ENCODE peak calls at places on chromosomes 4 and X, in nine cellular contexts. X is esophagus squamous epithelium; Y is endodermal cell; C is cardiac muscle cell; H is GM06990; G is CD4-positive, CD25-positive, alpha-beta regulatory T cell; J is left ventricle myocardium inferior; F is GM23248; T is GM12865. V is an unnamed sample.

GRCh38 chr4:61202638-61203495 is 2.7 kb downstream of the ADGRL3 start:
- DNase-seq in X (no peak), Y (peak; percentile 79), C (peak; percentile 16), H (no peak), G (no peak), J (peak; percentile 13), F (no peak), T (no peak), V (no peak)

GRCh38 chr4:33297091-33297490 is 2576.9 kb downstream of the PCDH7 start:
- DNase-seq in X (no peak), Y (no peak), C (no peak), H (no peak), G (no peak), J (no peak), F (no peak), T (no peak), V (no peak)

GRCh38 chr4:185099940-185100339 is 43.1 kb upstream of the SLC25A4 start:
- DNase-seq in X (no peak), Y (no peak), C (no peak), H (no peak), G (no peak), J (no peak), F (no peak), T (no peak), V (no peak)

GRCh38 chr4:43471950-43472349 is 579.4 kb downstream of the GRXCR1 start:
- DNase-seq in X (no peak), Y (no peak), C (no peak), H (no peak), G (no peak), J (no peak), F (peak; percentile 16), T (peak; percentile 39), V (no peak)

GRCh38 chr4:89353514-89353913 is 45.9 kb upstream of the GPRIN3 start:
- DNase-seq in X (no peak), Y (no peak), C (no peak), H (no peak), G (no peak), J (no peak), F (no peak), T (no peak), V (no peak)

GRCh38 chrX:45818913-45819312 is 618.2 kb upstream of the DIPK2B start:
- DNase-seq in X (no peak), Y (no peak), C (no peak), H (no peak), G (no peak), J (no peak), F (no peak), T (no peak), V (no peak)

GRCh38 chrX:39645059-39645895 is 452.5 kb downstream of the BCOR start:
- DNase-seq in X (no peak), Y (no peak), C (peak; percentile 89), H (no peak), G (no peak), J (peak; percentile 64), F (peak; percentile 92), T (no peak), V (no peak)

GRCh38 chrX:57930051-57930450 is 19.8 kb upstream of the ZXDA start:
- DNase-seq in X (no peak), Y (no peak), C (no peak), H (no peak), G (no peak), J (no peak), F (peak; percentile 46), T (no peak), V (no peak)

GRCh38 chrX:102712967-102713677 is 874 bp downstream of the GPRASP2 start:
- DNase-seq in X (no peak), Y (peak; percentile 74), C (peak; percentile 71), H (no peak), G (peak; percentile 3), J (peak; percentile 35), F (peak; percentile 71), T (no peak), V (peak; percentile 34)

GRCh38 chrX:83819304-83819703 is 41.6 kb upstream of the CYLC1 start:
- DNase-seq in X (no peak), Y (peak; percentile 67), C (no peak), H (no peak), G (no peak), J (no peak), F (no peak), T (no peak), V (no peak)
- H3K4me3 ChIP-seq in X (no peak overlapping the region), Y (no peak overlapping the region), C (no peak overlapping the region), H (no peak overlapping the region), G (no peak overlapping the region), J (no peak overlapping the region), F (no peak overlapping the region), T (no peak overlapping the region), V (no peak overlapping the region)

DNA sequence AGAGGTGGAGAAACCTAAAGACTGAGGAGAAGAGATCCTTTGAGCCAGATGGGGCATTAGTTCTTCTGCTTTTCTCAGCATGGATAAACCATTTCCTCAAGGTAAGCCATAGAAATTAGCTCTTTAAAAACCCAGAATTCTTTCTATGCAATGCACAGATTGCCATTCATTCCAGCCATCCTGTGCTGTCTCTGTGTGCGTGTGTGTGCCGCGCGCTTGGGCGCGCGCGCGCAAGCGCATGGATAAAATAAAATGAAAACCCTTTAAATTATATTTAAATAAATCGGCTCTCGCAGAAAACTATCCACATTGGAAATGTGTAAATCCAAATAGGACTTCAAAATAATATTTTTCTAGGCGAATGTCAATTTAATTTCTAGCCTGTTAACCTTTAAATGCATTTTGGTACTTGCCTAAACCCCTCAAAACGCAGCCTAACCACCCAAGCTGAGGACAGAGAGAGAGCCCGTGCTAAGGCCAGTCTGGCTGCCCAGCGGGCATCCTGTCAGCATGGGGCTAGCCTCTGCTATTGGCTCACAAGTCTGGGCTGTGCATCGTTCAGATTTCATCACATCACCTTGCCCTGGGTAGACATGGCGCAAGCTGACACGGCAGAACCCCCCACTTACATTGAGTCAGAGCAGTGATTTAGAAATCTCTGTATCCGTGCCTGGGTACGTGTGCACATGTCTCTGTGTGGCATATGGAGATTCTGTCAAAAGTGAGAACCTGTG is 112.9 kb upstream of the VAMP7 start:
- DNase-seq in X (no peak), Y (no peak), C (peak; percentile 54), H (no peak), G (no peak), J (no peak), F (peak; percentile 59), T (no peak), V (no peak)
- H3K4me3 ChIP-seq in X (peak overlapping the region; percentile 63), Y (no peak overlapping the region), C (peak overlapping the region; percentile 5), H (no peak overlapping the region), G (peak overlapping the region; percentile 42), J (peak overlapping the region; percentile 63), F (peak overlapping the region; percentile 85), T (no peak overlapping the region), V (peak overlapping the region; percentile 3)

GRCh38 chrX:43880439-43880838 is 1.8 kb downstream of the MAOB start:
- DNase-seq in X (no peak), Y (no peak), C (no peak), H (no peak), G (no peak), J (no peak), F (peak; percentile 1), T (no peak), V (peak; percentile 31)
- H3K4me3 ChIP-seq in X (no peak overlapping the region), Y (no peak overlapping the region), C (no peak overlapping the region), H (no peak overlapping the region), G (no peak overlapping the region), J (peak overlapping the region; percentile 69), F (no peak overlapping the region), T (no peak overlapping the region), V (peak overlapping the region; percentile 26)

GRCh38 chr4:119210760-119211159 is 1.8 kb upstream of the USP53 start:
- DNase-seq in X (no peak), Y (no peak), C (peak; percentile 51), H (no peak), G (no peak), J (no peak), F (peak; percentile 74), T (no peak), V (no peak)
- H3K4me3 ChIP-seq in X (no peak overlapping the region), Y (peak overlapping the region; percentile 90), C (no peak overlapping the region), H (no peak overlapping the region), G (peak overlapping the region; percentile 99), J (no peak overlapping the region), F (no peak overlapping the region), T (no peak overlapping the region), V (no peak overlapping the region)

GRCh38 chr4:41359836-41360213 is 103.1 kb downstream of the UCHL1 start:
- DNase-seq in X (no peak), Y (no peak), C (no peak), H (no peak), G (no peak), J (no peak), F (no peak), T (no peak), V (no peak)

GRCh38 chr4:41360911-41361830 is 104.4 kb downstream of the UCHL1 start:
- DNase-seq in X (no peak), Y (peak; percentile 77), C (peak; percentile 30), H (peak; percentile 9), G (no peak), J (peak; percentile 40), F (peak; percentile 66), T (no peak), V (no peak)

GRCh38 chr4:41359069-41359769 is 102.5 kb downstream of the UCHL1 start:
- DNase-seq in X (no peak), Y (peak; percentile 88), C (no peak), H (peak; percentile 6), G (no peak), J (no peak), F (no peak), T (no peak), V (no peak)

GRCh38 chr4:41360214-41360910 is 103.6 kb downstream of the UCHL1 start:
- DNase-seq in X (no peak), Y (peak; percentile 84), C (peak; percentile 61), H (peak; percentile 12), G (no peak), J (peak; percentile 85), F (peak; percentile 72), T (peak; percentile 8), V (peak; percentile 24)

DNA sequence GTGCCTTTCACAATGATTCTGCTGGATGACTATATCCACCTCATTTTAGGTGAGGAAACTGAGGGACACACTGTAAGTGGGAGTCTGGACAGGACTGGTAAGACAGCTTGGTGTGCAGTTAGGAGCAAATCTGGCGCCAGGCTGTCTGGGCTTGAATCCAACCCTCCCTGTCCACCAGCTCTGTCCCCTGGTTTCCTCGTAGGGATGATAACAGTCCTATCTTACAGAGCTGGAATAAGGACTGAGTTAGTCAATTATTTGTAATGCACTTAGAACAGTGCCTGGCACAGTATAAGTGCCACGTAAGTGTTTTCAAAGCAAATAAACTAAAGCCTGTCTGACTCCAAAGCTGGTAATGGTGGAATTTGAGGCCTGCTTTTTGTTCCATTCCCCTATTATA is 101.9 kb downstream of the UCHL1 start:
- DNase-seq in X (no peak), Y (no peak), C (no peak), H (no peak), G (no peak), J (peak; percentile 48), F (peak; percentile 38), T (no peak), V (no peak)
- H3K4me3 ChIP-seq in X (no peak overlapping the region), Y (no peak overlapping the region), C (no peak overlapping the region), H (no peak overlapping the region), G (no peak overlapping the region), J (no peak overlapping the region), F (no peak overlapping the region), T (no peak overlapping the region), V (no peak overlapping the region)